ENCODE peak calls at places on chromosome 9, in four cellular contexts. F, U, V and M are unnamed samples.

GRCh38 chr9:108477538-108478006 is 378.2 kb downstream of the ACTL7B start:
- DNase-seq in F (peak; percentile 38), V (no peak), U (no peak), M (no peak)

GRCh38 chr9:32704343-32704742 is 68.9 kb upstream of the TAF1L start:
- DNase-seq in U (no peak), V (no peak), F (no peak), M (no peak)

GRCh38 chr9:16928179-16928945 is 57.9 kb upstream of the BNC2 start:
- DNase-seq in U (no peak), F (no peak), V (no peak), M (no peak)

GRCh38 chr9:132575005-132575609 is 7.3 kb upstream of the BARHL1 start:
- DNase-seq in V (peak; percentile 57), U (peak; percentile 82), F (peak; percentile 43), M (peak; percentile 93)

GRCh38 chr9:8436791-8437190 is 637.2 kb upstream of the DMAC1 start:
- DNase-seq in F (no peak), U (no peak), V (no peak), M (no peak)

GRCh38 chr9:89519393-89519805 is 21.5 kb upstream of the SEMA4D start:
- DNase-seq in U (no peak), V (no peak), F (no peak), M (peak; percentile 87)

GRCh38 chr9:88534456-88535225 is at the start of gene NXNL2:
- DNase-seq in V (peak; percentile 69), U (peak; percentile 96), F (no peak), M (peak; percentile 95)

GRCh38 chr9:105281272-105281671 is 36.8 kb downstream of the SLC44A1 start:
- DNase-seq in U (no peak), F (no peak), V (no peak), M (no peak)

GRCh38 chr9:2818486-2819121 is 25.3 kb downstream of the PUM3 start:
- DNase-seq in V (no peak), U (no peak), F (no peak), M (no peak)

GRCh38 chr9:123541441-123541840 is 185.4 kb downstream of the CRB2 start:
- DNase-seq in V (no peak), F (no peak), U (no peak), M (no peak)